ENCODE peak calls at places on chromosomes 7 and 10, in six cellular contexts. E is stimulated activated CD4-positive, alpha-beta T cell treated with anti-CD3 and anti-CD28 coated beads, Interleukin-15, amount 100 ng/mL, for 1 hour; V is tibial artery; S is CD4-positive, alpha-beta T cell; P is skeletal muscle cell; H is A172. L is an unnamed sample.
A peak's percentile ranks its signal among the peaks of the same experiment; 100 is the strongest.

GRCh38 chr10:58412502-58412961 is 27.3 kb downstream of the TFAM start:
- DNase-seq in E (no peak), V (no peak), S (no peak), P (peak; percentile 84), H (peak; percentile 63), L (no peak)

GRCh38 chr10:133520193-133520738 is 6.9 kb upstream of the CYP2E1 start:
- DNase-seq in E (peak; percentile 84), V (peak; percentile 79), S (peak; percentile 91), P (no peak), H (peak; percentile 40), L (peak; percentile 96)

GRCh38 chr7:5379576-5379975 is 44.1 kb downstream of the TNRC18 start:
- DNase-seq in E (no peak), V (no peak), S (no peak), P (no peak), H (no peak), L (no peak)

GRCh38 chr10:71713135-71714040 is 6.2 kb downstream of the C10orf105 start:
- DNase-seq in E (no peak), V (peak; percentile 97), S (peak; percentile 17), P (peak; percentile 35), H (no peak), L (no peak)

GRCh38 chr10:102621418-102622325 is 22.6 kb upstream of the TRIM8 start:
- DNase-seq in E (no peak), V (no peak), S (no peak), P (no peak), H (no peak), L (no peak)

GRCh38 chr7:105618016-105618296 is 36.7 kb upstream of the EFCAB10 start:
- DNase-seq in E (no peak), V (no peak), S (no peak), P (no peak), H (no peak), L (no peak)

GRCh38 chr7:107359520-107360316 is 110.1 kb upstream of the GPR22 start:
- DNase-seq in E (no peak), V (no peak), S (no peak), P (no peak), H (no peak), L (no peak)

GRCh38 chr10:117552759-117553158 is 10.2 kb downstream of the EMX2 start:
- DNase-seq in E (no peak), V (no peak), S (no peak), P (no peak), H (no peak), L (no peak)